ENCODE peak calls at places on chromosomes 13 and 19, in four cellular contexts. V is AG04450; R is HT1080; C is stimulated activated CD8-positive, alpha-beta memory T cell treated with anti-CD3 and anti-CD28 coated beads, Interleukin-12 subunit alpha, Interleukin-12 subunit beta, amount 100 ng/mL, for 4 hours. Q is an unnamed sample.
A peak's percentile ranks its signal among the peaks of the same experiment; 100 is the strongest.

GRCh38 chr19:13164370-13165090 is 14.3 kb downstream of the IER2 start:
- DNase-seq in V (no peak), R (peak; percentile 98), C (no peak), Q (peak; percentile 70)

GRCh38 chr13:113323869-113324268 is 26.8 kb downstream of the LAMP1 start:
- DNase-seq in V (no peak), R (no peak), C (no peak), Q (no peak)

GRCh38 chr13:71968025-71968424 is 101.0 kb upstream of the DACH1 start:
- DNase-seq in V (no peak), R (peak; percentile 44), C (no peak), Q (no peak)

GRCh38 chr13:26679411-26679810 is 81.2 kb downstream of the GPR12 start:
- DNase-seq in V (peak; percentile 24), R (peak; percentile 55), C (no peak), Q (no peak)

GRCh38 chr13:108033800-108034707 is 181.3 kb downstream of the LIG4 start:
- DNase-seq in V (no peak), R (peak; percentile 40), C (no peak), Q (peak; percentile 50)

GRCh38 chr13:106561551-106562170 is 6.3 kb downstream of the ARGLU1 start:
- DNase-seq in V (no peak), R (no peak), C (no peak), Q (peak; percentile 12)

GRCh38 chr13:113650731-113651148 is 7.3 kb downstream of the ATP4B start:
- DNase-seq in V (no peak), R (no peak), C (no peak), Q (no peak)

GRCh38 chr13:111393221-111393790 is 72.9 kb downstream of the TEX29 start:
- DNase-seq in V (no peak), R (no peak), C (no peak), Q (no peak)

GRCh38 chr13:37747071-37747612 is 122.4 kb downstream of the TRPC4 start:
- DNase-seq in V (peak; percentile 34), R (peak; percentile 73), C (no peak), Q (no peak)

GRCh38 chr19:3210347-3211017 is 14.0 kb upstream of the CELF5 start:
- DNase-seq in V (no peak), R (peak; percentile 44), C (peak; percentile 32), Q (peak; percentile 25)

GRCh38 chr13:40539954-40540706 is 126.3 kb downstream of the FOXO1 start:
- DNase-seq in V (peak; percentile 24), R (peak; percentile 87), C (no peak), Q (no peak)

GRCh38 chr13:60318186-60318585 is 78.8 kb upstream of the TDRD3 start:
- DNase-seq in V (no peak), R (no peak), C (no peak), Q (peak; percentile 6)

GRCh38 chr13:20351279-20352022 is 119.3 kb upstream of the GJB6 start:
- DNase-seq in V (peak; percentile 26), R (peak; percentile 87), C (no peak), Q (peak; percentile 34)

GRCh38 chr13:30346159-30346788 is 38.9 kb upstream of the KATNAL1 start:
- DNase-seq in V (no peak), R (no peak), C (peak; percentile 36), Q (peak; percentile 1)

GRCh38 chr13:114101325-114101821 is 31.1 kb downstream of the RASA3 start:
- DNase-seq in V (no peak), R (no peak), C (no peak), Q (no peak)

GRCh38 chr13:36819811-36820140 is 754 bp downstream of the RFXAP start:
- DNase-seq in V (no peak), R (peak; percentile 29), C (peak; percentile 11), Q (peak; percentile 77)

GRCh38 chr19:19155495-19156219 is 14.4 kb downstream of the MEF2B start:
- DNase-seq in V (no peak), R (no peak), C (no peak), Q (no peak)

GRCh38 chr13:73372691-73373627 is 314.2 kb downstream of the KLF5 start:
- DNase-seq in V (no peak), R (no peak), C (no peak), Q (no peak)

GRCh38 chr13:30698023-30698422 is 37.3 kb upstream of the ALOX5AP start:
- DNase-seq in V (peak; percentile 42), R (peak; percentile 55), C (no peak), Q (peak; percentile 1)

GRCh38 chr13:83248751-83249150 is 633.5 kb downstream of the SLITRK1 start:
- DNase-seq in V (no peak), R (no peak), C (no peak), Q (no peak)

GRCh38 chr19:43618921-43619261 is 538 bp downstream of the ZNF428 start:
- DNase-seq in V (no peak), R (no peak), C (no peak), Q (peak; percentile 94)

GRCh38 chr13:23660249-23660648 is 90.0 kb downstream of the TNFRSF19 start:
- DNase-seq in V (no peak), R (no peak), C (no peak), Q (no peak)

GRCh38 chr13:46124531-46124966 is 19.7 kb upstream of the CPB2 start:
- DNase-seq in V (no peak), R (no peak), C (no peak), Q (peak; percentile 46)

GRCh38 chr13:114049026-114049425 is 75.2 kb upstream of the C13orf46 start:
- DNase-seq in V (no peak), R (no peak), C (peak; percentile 40), Q (no peak)